ENCODE peak calls at places on chromosomes 16 and 17, in seven cellular contexts. One of them, this sample, is unnamed.

GRCh38 chr17:48194097-48194550 is 86.6 kb downstream of the SNX11 start:
- DNase-seq in lower leg skin: no peak
- DNase-seq in GM13976: no peak
- DNase-seq in heart right ventricle: no peak
- DNase-seq in activated B cell treated with CpG ODN at 0.5 μM for 24 hours: no peak
- DNase-seq in foreskin keratinocyte: no peak
- DNase-seq in cardiac muscle cell: no peak
- DNase-seq in this sample: no peak

GRCh38 chr16:55672471-55672870 is 16.7 kb downstream of the SLC6A2 start:
- DNase-seq in heart right ventricle: peak
- DNase-seq in GM13976: no peak
- DNase-seq in lower leg skin: no peak
- DNase-seq in foreskin keratinocyte: no peak
- DNase-seq in cardiac muscle cell: no peak
- DNase-seq in activated B cell treated with CpG ODN at 0.5 μM for 24 hours: no peak
- DNase-seq in this sample: no peak

GRCh38 chr17:81160306-81160705 is 5.0 kb upstream of the PVALEF start:
- DNase-seq in GM13976: no peak
- DNase-seq in lower leg skin: no peak
- DNase-seq in heart right ventricle: peak
- DNase-seq in foreskin keratinocyte: no peak
- DNase-seq in activated B cell treated with CpG ODN at 0.5 μM for 24 hours: no peak
- DNase-seq in cardiac muscle cell: no peak
- DNase-seq in this sample: no peak

GRCh38 chr17:79220715-79221291 is 146.2 kb downstream of the ENGASE start:
- DNase-seq in GM13976: no peak
- DNase-seq in cardiac muscle cell: peak
- DNase-seq in heart right ventricle: no peak
- DNase-seq in foreskin keratinocyte: no peak
- DNase-seq in activated B cell treated with CpG ODN at 0.5 μM for 24 hours: no peak
- DNase-seq in lower leg skin: no peak
- DNase-seq in this sample: no peak

GRCh38 chr17:50397111-50397918 is at the start of gene LRRC59:
- DNase-seq in GM13976: peak
- DNase-seq in foreskin keratinocyte: no peak
- DNase-seq in activated B cell treated with CpG ODN at 0.5 μM for 24 hours: peak
- DNase-seq in heart right ventricle: peak
- DNase-seq in cardiac muscle cell: peak
- DNase-seq in lower leg skin: peak
- DNase-seq in this sample: peak

GRCh38 chr17:1783834-1784611 is 22.2 kb downstream of the SERPINF1 start:
- DNase-seq in heart right ventricle: peak
- DNase-seq in foreskin keratinocyte: no peak
- DNase-seq in GM13976: peak
- DNase-seq in activated B cell treated with CpG ODN at 0.5 μM for 24 hours: no peak
- DNase-seq in lower leg skin: peak
- DNase-seq in cardiac muscle cell: peak
- DNase-seq in this sample: no peak

GRCh38 chr16:17397499-17397891 is 73.3 kb downstream of the XYLT1 start:
- DNase-seq in GM13976: no peak
- DNase-seq in heart right ventricle: no peak
- DNase-seq in cardiac muscle cell: peak
- DNase-seq in activated B cell treated with CpG ODN at 0.5 μM for 24 hours: no peak
- DNase-seq in lower leg skin: peak
- DNase-seq in foreskin keratinocyte: no peak
- DNase-seq in this sample: no peak

GRCh38 chr16:73710526-73710925 is 586.1 kb upstream of the PSMD7 start:
- DNase-seq in lower leg skin: no peak
- DNase-seq in heart right ventricle: no peak
- DNase-seq in cardiac muscle cell: no peak
- DNase-seq in activated B cell treated with CpG ODN at 0.5 μM for 24 hours: no peak
- DNase-seq in GM13976: no peak
- DNase-seq in foreskin keratinocyte: no peak
- DNase-seq in this sample: no peak

GRCh38 chr17:50163846-50164696 is 1.7 kb upstream of the SGCA start:
- DNase-seq in GM13976: peak
- DNase-seq in cardiac muscle cell: peak
- DNase-seq in activated B cell treated with CpG ODN at 0.5 μM for 24 hours: no peak
- DNase-seq in foreskin keratinocyte: no peak
- DNase-seq in lower leg skin: no peak
- DNase-seq in heart right ventricle: peak
- DNase-seq in this sample: no peak

GRCh38 chr17:77455878-77456234 is 315.1 kb downstream of the SEC14L1 start:
- DNase-seq in heart right ventricle: peak
- DNase-seq in foreskin keratinocyte: no peak
- DNase-seq in lower leg skin: no peak
- DNase-seq in activated B cell treated with CpG ODN at 0.5 μM for 24 hours: no peak
- DNase-seq in GM13976: no peak
- DNase-seq in cardiac muscle cell: no peak
- DNase-seq in this sample: no peak
- TF ChIP-seq CTCF in heart right ventricle: no peak
- TF ChIP-seq CTCF in foreskin keratinocyte: no peak
- TF ChIP-seq CTCF in lower leg skin: no peak
- TF ChIP-seq CTCF in activated B cell treated with CpG ODN at 0.5 μM for 24 hours: no peak
- TF ChIP-seq CTCF in GM13976: no peak
- TF ChIP-seq CTCF in cardiac muscle cell: no peak
- TF ChIP-seq CTCF in this sample: no peak

GRCh38 chr17:17990282-17990681 is 17.6 kb downstream of the DRC3 start:
- DNase-seq in activated B cell treated with CpG ODN at 0.5 μM for 24 hours: no peak
- DNase-seq in heart right ventricle: no peak
- DNase-seq in GM13976: no peak
- DNase-seq in lower leg skin: no peak
- DNase-seq in cardiac muscle cell: no peak
- DNase-seq in foreskin keratinocyte: no peak
- DNase-seq in this sample: no peak
- TF ChIP-seq CTCF in activated B cell treated with CpG ODN at 0.5 μM for 24 hours: no peak
- TF ChIP-seq CTCF in heart right ventricle: no peak
- TF ChIP-seq CTCF in GM13976: no peak
- TF ChIP-seq CTCF in lower leg skin: no peak
- TF ChIP-seq CTCF in cardiac muscle cell: no peak
- TF ChIP-seq CTCF in foreskin keratinocyte: no peak
- TF ChIP-seq CTCF in this sample: no peak

DNA sequence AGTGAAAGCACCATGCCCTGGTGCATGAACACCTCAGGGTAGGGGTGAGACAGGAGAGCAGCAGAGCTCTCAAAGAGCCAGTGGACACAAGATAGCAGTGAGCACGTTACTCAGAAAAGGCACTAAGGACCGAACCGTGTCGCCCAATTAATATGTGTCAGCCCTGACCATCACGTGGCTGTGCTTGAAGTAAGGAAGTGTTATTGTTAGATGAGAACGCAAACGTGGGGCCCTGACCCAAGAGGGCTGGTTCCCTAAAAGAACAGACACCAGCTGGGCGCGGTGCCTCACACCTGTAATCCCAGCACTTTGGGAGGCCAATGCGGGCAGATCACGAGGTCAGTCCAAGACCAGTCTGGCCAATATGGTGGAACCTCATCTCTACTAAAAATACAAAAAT is 16.3 kb downstream of the AXIN1 start:
- DNase-seq in activated B cell treated with CpG ODN at 0.5 μM for 24 hours: no peak
- DNase-seq in GM13976: no peak
- DNase-seq in foreskin keratinocyte: no peak
- DNase-seq in cardiac muscle cell: no peak
- DNase-seq in heart right ventricle: no peak
- DNase-seq in lower leg skin: no peak
- DNase-seq in this sample: no peak
- TF ChIP-seq CTCF in activated B cell treated with CpG ODN at 0.5 μM for 24 hours: no peak
- TF ChIP-seq CTCF in GM13976: no peak
- TF ChIP-seq CTCF in foreskin keratinocyte: no peak
- TF ChIP-seq CTCF in cardiac muscle cell: no peak
- TF ChIP-seq CTCF in heart right ventricle: no peak
- TF ChIP-seq CTCF in lower leg skin: no peak
- TF ChIP-seq CTCF in this sample: no peak

GRCh38 chr17:57670769-57671545 is 74.1 kb downstream of the CCDC182 start:
- DNase-seq in cardiac muscle cell: no peak
- DNase-seq in GM13976: peak
- DNase-seq in heart right ventricle: no peak
- DNase-seq in activated B cell treated with CpG ODN at 0.5 μM for 24 hours: no peak
- DNase-seq in foreskin keratinocyte: no peak
- DNase-seq in lower leg skin: no peak
- DNase-seq in this sample: peak

GRCh38 chr17:57671546-57672204 is 73.4 kb downstream of the CCDC182 start:
- DNase-seq in lower leg skin: no peak
- DNase-seq in heart right ventricle: peak
- DNase-seq in foreskin keratinocyte: no peak
- DNase-seq in GM13976: peak
- DNase-seq in cardiac muscle cell: peak
- DNase-seq in activated B cell treated with CpG ODN at 0.5 μM for 24 hours: peak
- DNase-seq in this sample: peak

GRCh38 chr17:57672971-57673370 is 72.1 kb downstream of the CCDC182 start:
- DNase-seq in lower leg skin: peak
- DNase-seq in cardiac muscle cell: no peak
- DNase-seq in GM13976: peak
- DNase-seq in foreskin keratinocyte: no peak
- DNase-seq in heart right ventricle: no peak
- DNase-seq in activated B cell treated with CpG ODN at 0.5 μM for 24 hours: no peak
- DNase-seq in this sample: peak

GRCh38 chr17:57669671-57670529 is 75.2 kb downstream of the CCDC182 start:
- DNase-seq in GM13976: peak
- DNase-seq in cardiac muscle cell: no peak
- DNase-seq in heart right ventricle: no peak
- DNase-seq in lower leg skin: no peak
- DNase-seq in foreskin keratinocyte: no peak
- DNase-seq in activated B cell treated with CpG ODN at 0.5 μM for 24 hours: no peak
- DNase-seq in this sample: peak

DNA sequence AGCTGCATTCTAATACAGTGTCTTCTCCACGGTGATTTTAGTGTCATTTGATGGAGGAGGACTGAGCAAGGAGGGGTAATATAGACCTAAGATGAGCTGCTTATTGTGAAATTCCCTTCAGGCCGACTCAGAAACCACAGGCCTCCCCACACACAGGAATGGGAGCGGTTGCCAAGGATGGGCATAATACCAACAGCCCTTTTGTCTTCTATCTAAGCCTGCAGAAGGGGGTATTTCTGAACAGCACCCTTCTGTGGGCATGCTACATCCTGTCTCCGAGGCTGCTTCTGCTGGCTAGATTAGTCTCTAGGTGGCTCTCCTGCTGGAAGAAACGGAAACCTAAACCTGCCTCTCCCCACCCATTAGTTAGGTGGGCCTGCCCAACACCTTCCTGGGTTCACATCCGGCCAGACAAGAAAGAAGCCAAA is 72.9 kb downstream of the CCDC182 start:
- DNase-seq in lower leg skin: no peak
- DNase-seq in cardiac muscle cell: no peak
- DNase-seq in activated B cell treated with CpG ODN at 0.5 μM for 24 hours: no peak
- DNase-seq in GM13976: no peak
- DNase-seq in foreskin keratinocyte: peak
- DNase-seq in heart right ventricle: no peak
- DNase-seq in this sample: peak
- TF ChIP-seq CTCF in lower leg skin: no peak
- TF ChIP-seq CTCF in cardiac muscle cell: no peak
- TF ChIP-seq CTCF in activated B cell treated with CpG ODN at 0.5 μM for 24 hours: peak
- TF ChIP-seq CTCF in GM13976: no peak
- TF ChIP-seq CTCF in foreskin keratinocyte: no peak
- TF ChIP-seq CTCF in heart right ventricle: no peak
- TF ChIP-seq CTCF in this sample: peak

GRCh38 chr17:30082807-30083206 is 33.8 kb upstream of the NSRP1 start:
- DNase-seq in foreskin keratinocyte: no peak
- DNase-seq in heart right ventricle: no peak
- DNase-seq in activated B cell treated with CpG ODN at 0.5 μM for 24 hours: no peak
- DNase-seq in lower leg skin: no peak
- DNase-seq in GM13976: no peak
- DNase-seq in cardiac muscle cell: no peak
- DNase-seq in this sample: no peak
- TF ChIP-seq CTCF in foreskin keratinocyte: no peak
- TF ChIP-seq CTCF in heart right ventricle: no peak
- TF ChIP-seq CTCF in activated B cell treated with CpG ODN at 0.5 μM for 24 hours: no peak
- TF ChIP-seq CTCF in lower leg skin: no peak
- TF ChIP-seq CTCF in GM13976: no peak
- TF ChIP-seq CTCF in cardiac muscle cell: no peak
- TF ChIP-seq CTCF in this sample: no peak

GRCh38 chr16:85975421-85976100 is 76.6 kb downstream of the IRF8 start:
- DNase-seq in GM13976: no peak
- DNase-seq in activated B cell treated with CpG ODN at 0.5 μM for 24 hours: no peak
- DNase-seq in lower leg skin: no peak
- DNase-seq in heart right ventricle: no peak
- DNase-seq in cardiac muscle cell: no peak
- DNase-seq in foreskin keratinocyte: no peak
- DNase-seq in this sample: no peak
- TF ChIP-seq CTCF in GM13976: no peak
- TF ChIP-seq CTCF in activated B cell treated with CpG ODN at 0.5 μM for 24 hours: no peak
- TF ChIP-seq CTCF in lower leg skin: no peak
- TF ChIP-seq CTCF in heart right ventricle: no peak
- TF ChIP-seq CTCF in cardiac muscle cell: no peak
- TF ChIP-seq CTCF in foreskin keratinocyte: no peak
- TF ChIP-seq CTCF in this sample: no peak

DNA sequence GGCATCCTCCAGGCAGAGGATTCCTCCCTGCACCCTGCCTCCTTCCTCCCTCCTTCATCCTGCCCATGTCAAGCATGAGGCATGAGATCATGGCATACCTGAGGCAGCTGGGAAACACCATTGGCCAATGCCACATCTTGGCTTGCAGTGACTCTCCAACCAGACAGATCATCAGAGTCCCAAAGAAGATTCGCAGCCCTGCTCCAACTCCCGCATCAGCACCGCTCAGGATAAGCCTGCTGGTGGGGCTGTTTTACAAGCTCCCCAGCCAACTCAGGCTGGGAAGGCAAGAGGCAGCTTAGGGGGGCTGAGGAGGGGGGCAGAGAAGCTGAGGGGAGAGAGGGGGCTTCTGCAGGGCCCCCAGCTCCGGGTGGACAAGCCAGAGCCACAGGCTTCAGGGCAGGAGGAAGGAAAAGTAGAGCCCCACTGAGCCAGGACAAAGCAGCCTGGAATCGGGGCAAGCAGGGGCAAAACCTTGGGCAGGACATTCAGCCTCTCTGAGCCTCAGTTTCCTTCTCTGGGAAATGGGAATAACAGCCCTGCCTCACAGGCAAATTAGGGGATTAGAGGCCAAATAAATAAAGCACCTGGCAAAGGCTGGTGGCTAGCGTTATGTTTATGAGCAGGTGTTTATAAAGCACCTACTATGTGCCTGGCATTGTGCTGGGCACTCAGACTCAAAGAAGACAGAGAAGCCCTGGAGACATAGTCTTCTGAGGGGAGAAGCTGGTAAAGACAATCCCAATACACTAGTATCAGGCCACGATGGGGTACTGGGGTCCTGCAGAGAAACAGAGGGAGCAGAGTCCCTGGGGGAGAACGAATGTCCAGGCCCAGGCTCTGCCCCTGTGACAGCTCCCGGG is 88.1 kb downstream of the GOSR1 start:
- DNase-seq in foreskin keratinocyte: peak
- DNase-seq in cardiac muscle cell: no peak
- DNase-seq in activated B cell treated with CpG ODN at 0.5 μM for 24 hours: no peak
- DNase-seq in lower leg skin: no peak
- DNase-seq in GM13976: no peak
- DNase-seq in heart right ventricle: no peak
- DNase-seq in this sample: no peak
- TF ChIP-seq CTCF in foreskin keratinocyte: peak
- TF ChIP-seq CTCF in cardiac muscle cell: no peak
- TF ChIP-seq CTCF in activated B cell treated with CpG ODN at 0.5 μM for 24 hours: no peak
- TF ChIP-seq CTCF in lower leg skin: no peak
- TF ChIP-seq CTCF in GM13976: no peak
- TF ChIP-seq CTCF in heart right ventricle: no peak
- TF ChIP-seq CTCF in this sample: no peak

This sample was measured in type B pancreatic cell.